ENCODE peak calls at places on chromosomes 16 and 17, in four cellular contexts. M is A673, C is fibroblast of villous mesenchyme, R is heart left ventricle. P is an unnamed sample.

GRCh38 chr17:31537558-31537957 is 146.1 kb downstream of the RAB11FIP4 start:
- DNase-seq in M (no peak), C (no peak), R (no peak), P (peak; percentile 17)

GRCh38 chr16:48432136-48432535 is 46.9 kb upstream of the SIAH1 start:
- DNase-seq in M (no peak), C (no peak), R (no peak), P (no peak)

GRCh38 chr16:7025616-7026190 is 306.9 kb upstream of the RBFOX1 start:
- DNase-seq in M (peak; percentile 69), C (no peak), R (peak; percentile 59), P (no peak)

GRCh38 chr16:79418588-79418987 is 181.9 kb downstream of the MAF start:
- DNase-seq in M (no peak), C (no peak), R (no peak), P (no peak)

GRCh38 chr17:32755045-32755805 is 121.7 kb downstream of the MYO1D start:
- DNase-seq in M (peak; percentile 64), C (peak; percentile 79), R (no peak), P (peak; percentile 81)

GRCh38 chr17:73228748-73229236 is 32.9 kb downstream of the CPSF4L start:
- DNase-seq in M (peak; percentile 77), C (peak; percentile 90), R (peak; percentile 44), P (peak; percentile 76)

GRCh38 chr17:7613769-7614421 is 802 bp downstream of the FXR2 start:
- DNase-seq in M (no peak), C (peak; percentile 37), R (no peak), P (peak; percentile 27)

GRCh38 chr17:49576121-49576905 is 642 bp downstream of the NXPH3 start:
- DNase-seq in M (peak; percentile 56), C (peak; percentile 51), R (peak; percentile 58), P (no peak)

GRCh38 chr17:33377837-33378236 is 84.7 kb upstream of the ASIC2 start:
- DNase-seq in M (no peak), C (no peak), R (no peak), P (no peak)

GRCh38 chr17:34633351-34633750 is 54.0 kb downstream of the TMEM132E start:
- DNase-seq in M (no peak), C (no peak), R (no peak), P (no peak)

GRCh38 chr16:86911311-86911999 is 333.1 kb downstream of the FOXL1 start:
- DNase-seq in M (no peak), C (peak; percentile 38), R (no peak), P (no peak)

GRCh38 chr16:54957403-54957802 is 26.7 kb downstream of the IRX5 start:
- DNase-seq in M (peak; percentile 52), C (peak; percentile 7), R (no peak), P (no peak)

GRCh38 chr17:44105941-44106340 is 17.5 kb downstream of the HDAC5 start:
- DNase-seq in M (peak; percentile 55), C (no peak), R (no peak), P (no peak)

GRCh38 chr17:50332196-50332595 is 13.7 kb upstream of the XYLT2 start:
- DNase-seq in M (no peak), C (no peak), R (no peak), P (no peak)

GRCh38 chr17:73166731-73167581 is 2.1 kb downstream of the SSTR2 start:
- DNase-seq in M (no peak), C (peak; percentile 30), R (no peak), P (no peak)

GRCh38 chr16:593406-593805 is 3.5 kb downstream of the RAB40C start:
- DNase-seq in M (no peak), C (no peak), R (no peak), P (no peak)

GRCh38 chr17:9472541-9472940 is 103.1 kb downstream of the STX8 start:
- DNase-seq in M (no peak), C (peak; percentile 43), R (peak; percentile 35), P (peak; percentile 65)

GRCh38 chr16:86924537-86924936 is 346.2 kb downstream of the FOXL1 start:
- DNase-seq in M (no peak), C (peak; percentile 65), R (no peak), P (peak; percentile 85)

GRCh38 chr17:6583411-6583810 is 27.1 kb upstream of the PITPNM3 start:
- DNase-seq in M (no peak), C (no peak), R (no peak), P (no peak)

GRCh38 chr17:35973333-35974260 is 7.7 kb downstream of the CCL16 start:
- DNase-seq in M (no peak), C (no peak), R (no peak), P (peak; percentile 9)

GRCh38 chr17:43907425-43907981 is at the start of gene MPP2:
- DNase-seq in M (peak; percentile 76), C (peak; percentile 74), R (peak; percentile 73), P (peak; percentile 72)

GRCh38 chr17:42072323-42073187 is 22.2 kb upstream of the C17orf113 start:
- DNase-seq in M (no peak), C (no peak), R (no peak), P (no peak)

GRCh38 chr16:17437142-17437720 is 33.5 kb downstream of the XYLT1 start:
- DNase-seq in M (no peak), C (no peak), R (no peak), P (no peak)

GRCh38 chr17:56185905-56186783 is 32.9 kb downstream of the ANKFN1 start:
- DNase-seq in M (no peak), C (peak; percentile 28), R (no peak), P (peak; percentile 91)

GRCh38 chr17:62070900-62071299 is 5.8 kb upstream of the MED13 start:
- DNase-seq in M (no peak), C (no peak), R (no peak), P (no peak)

GRCh38 chr17:72175787-72176515 is 55.1 kb downstream of the SOX9 start:
- DNase-seq in M (peak; percentile 54), C (no peak), R (no peak), P (no peak)

GRCh38 chr17:59753522-59754467 is 46.3 kb downstream of the VMP1 start:
- DNase-seq in M (peak; percentile 92), C (peak; percentile 94), R (no peak), P (peak; percentile 95)

GRCh38 chr16:56776562-56776961 is 46.6 kb downstream of the NUP93 start:
- DNase-seq in M (peak; percentile 79), C (peak; percentile 63), R (no peak), P (peak; percentile 32)

GRCh38 chr17:49454050-49454449 is 39.4 kb upstream of the PHB1 start:
- DNase-seq in M (no peak), C (no peak), R (no peak), P (peak; percentile 23)

GRCh38 chr17:77182205-77182604 is 41.4 kb downstream of the SEC14L1 start:
- DNase-seq in M (peak; percentile 74), C (no peak), R (no peak), P (no peak)
- H3K4me3 ChIP-seq in M (no peak overlapping the region), C (no peak overlapping the region), R (peak overlapping the region; percentile 3), P (no peak overlapping the region)

GRCh38 chr16:5668553-5668952 is 571.0 kb upstream of the EEF2KMT start:
- DNase-seq in M (no peak), C (no peak), R (no peak), P (no peak)
- TF ChIP-seq CTCF in M (no peak), C (no peak), R (no peak), P (no peak)

GRCh38 chr17:28946239-28946638 is 5.1 kb downstream of the PHF12 start:
- DNase-seq in M (peak; percentile 85), C (peak; percentile 61), R (no peak), P (peak; percentile 92)
- H3K4me3 ChIP-seq in M (no peak overlapping the region), C (no peak overlapping the region), R (no peak overlapping the region), P (no peak overlapping the region)

GRCh38 chr16:30846649-30847402 is 47.1 kb downstream of the BCL7C start:
- DNase-seq in M (no peak), C (no peak), R (peak; percentile 32), P (no peak)
- TF ChIP-seq CTCF in M (no peak), C (no peak), R (no peak), P (no peak)

GRCh38 chr16:73054732-73055481 is 7.0 kb upstream of the ZFHX3 start:
- DNase-seq in M (peak; percentile 34), C (peak; percentile 96), R (no peak), P (peak; percentile 70)

GRCh38 chr16:73053038-73053378 is 5.1 kb upstream of the ZFHX3 start:
- DNase-seq in M (no peak), C (no peak), R (no peak), P (no peak)

GRCh38 chr16:73052441-73053030 is 4.6 kb upstream of the ZFHX3 start:
- DNase-seq in M (no peak), C (no peak), R (no peak), P (no peak)

GRCh38 chr16:73054131-73054496 is 6.2 kb upstream of the ZFHX3 start:
- DNase-seq in M (no peak), C (peak; percentile 40), R (no peak), P (no peak)

DNA sequence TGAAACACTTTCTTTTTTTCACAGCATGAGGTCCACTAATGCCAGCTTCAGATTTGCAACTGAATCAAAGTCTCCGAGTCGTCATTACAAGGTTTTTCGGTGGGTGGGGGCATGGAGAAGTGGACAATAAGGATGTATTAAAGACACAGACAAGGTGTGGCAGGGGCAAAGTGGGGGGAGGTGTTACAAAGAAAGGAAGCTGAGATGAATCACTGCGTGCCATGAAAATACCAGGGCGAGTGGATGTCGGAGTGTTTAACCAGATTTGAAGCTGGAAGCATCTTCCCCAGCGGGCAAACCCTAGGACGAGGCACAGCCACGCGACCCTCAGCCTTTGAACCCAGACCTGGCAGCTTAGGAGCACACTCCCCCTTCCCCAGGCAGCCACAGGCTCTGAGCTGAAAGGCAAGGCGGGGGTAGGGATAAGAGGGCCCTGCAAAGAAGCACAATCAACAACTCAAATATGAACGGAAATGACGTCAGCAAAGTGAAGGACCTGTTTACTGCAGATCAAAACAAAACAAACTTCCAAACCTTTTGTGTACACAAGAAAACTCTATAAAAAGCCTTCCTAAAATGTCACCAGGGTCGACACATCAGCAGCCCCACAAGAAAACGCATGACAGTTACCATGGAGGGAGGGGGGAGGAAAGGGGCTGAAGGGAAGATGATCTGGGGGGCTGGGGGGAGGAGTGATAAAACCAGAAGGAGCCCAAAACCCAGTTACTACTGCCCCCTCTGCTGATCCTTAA is 5.6 kb upstream of the ZFHX3 start:
- DNase-seq in M (peak; percentile 73), C (peak; percentile 81), R (no peak), P (peak; percentile 69)
- H3K4me3 ChIP-seq in M (peak overlapping the region; percentile 90), C (no peak overlapping the region), R (no peak overlapping the region), P (no peak overlapping the region)

DNA sequence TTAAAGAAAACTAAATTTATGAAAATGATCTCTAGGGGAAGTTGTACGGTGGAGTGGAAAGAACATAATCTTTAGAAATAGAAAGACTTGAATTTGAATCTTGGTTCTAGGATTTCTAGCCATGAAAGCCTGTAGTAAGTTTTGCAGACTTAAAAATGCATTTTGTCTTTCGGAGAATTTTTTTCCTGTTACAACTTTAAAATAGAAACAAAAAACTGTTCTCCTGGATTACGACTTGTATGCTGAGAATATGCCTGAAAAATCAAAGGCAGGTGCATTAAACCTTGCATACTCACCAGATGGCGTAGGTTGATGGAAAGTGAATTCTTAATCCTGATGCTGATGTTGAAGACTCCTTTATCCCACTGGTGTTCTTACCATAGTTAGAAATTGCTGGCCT is 7.5 kb upstream of the MPHOSPH6 start:
- DNase-seq in M (no peak), C (no peak), R (no peak), P (no peak)
- TF ChIP-seq CTCF in M (no peak), C (no peak), R (no peak), P (no peak)

P was measured in astrocyte of the spinal cord.